ENCODE peak calls at places on chromosome 4, in nine cellular contexts. One of them, this sample, is unnamed.

GRCh38 chr4:183588691-183589090 is 70.3 kb downstream of the RWDD4 start:
- DNase-seq in NCI-H748 treated with DMSO at 0.1 percent for 48 hours: no peak
- DNase-seq in T-helper 17 cell: no peak
- DNase-seq in DMS153: no peak
- DNase-seq in KG1: no peak
- DNase-seq in naive B cell: no peak
- DNase-seq in NCI-H524: no peak
- DNase-seq in kidney epithelial cell: no peak
- DNase-seq in caudate nucleus: no peak
- DNase-seq in this sample: no peak

GRCh38 chr4:145732416-145732815 is 52.5 kb downstream of the C4orf51 start:
- DNase-seq in NCI-H748 treated with DMSO at 0.1 percent for 48 hours: no peak
- DNase-seq in T-helper 17 cell: no peak
- DNase-seq in DMS153: no peak
- DNase-seq in KG1: no peak
- DNase-seq in naive B cell: no peak
- DNase-seq in NCI-H524: no peak
- DNase-seq in kidney epithelial cell: no peak
- DNase-seq in caudate nucleus: no peak
- DNase-seq in this sample: no peak

GRCh38 chr4:86014599-86014998 is 345.3 kb downstream of the MAPK10 start:
- DNase-seq in NCI-H748 treated with DMSO at 0.1 percent for 48 hours: no peak
- DNase-seq in T-helper 17 cell: no peak
- DNase-seq in DMS153: no peak
- DNase-seq in KG1: no peak
- DNase-seq in naive B cell: peak
- DNase-seq in NCI-H524: peak
- DNase-seq in kidney epithelial cell: no peak
- DNase-seq in caudate nucleus: no peak
- DNase-seq in this sample: peak

GRCh38 chr4:187128226-187128625 is 404.6 kb upstream of the FAT1 start:
- DNase-seq in NCI-H748 treated with DMSO at 0.1 percent for 48 hours: no peak
- DNase-seq in T-helper 17 cell: no peak
- DNase-seq in DMS153: no peak
- DNase-seq in KG1: no peak
- DNase-seq in naive B cell: no peak
- DNase-seq in NCI-H524: no peak
- DNase-seq in kidney epithelial cell: peak
- DNase-seq in caudate nucleus: no peak
- DNase-seq in this sample: no peak

GRCh38 chr4:39279416-39279815 is 86.7 kb downstream of the RFC1 start:
- DNase-seq in NCI-H748 treated with DMSO at 0.1 percent for 48 hours: no peak
- DNase-seq in T-helper 17 cell: no peak
- DNase-seq in DMS153: no peak
- DNase-seq in KG1: no peak
- DNase-seq in naive B cell: no peak
- DNase-seq in NCI-H524: no peak
- DNase-seq in kidney epithelial cell: no peak
- DNase-seq in caudate nucleus: no peak
- DNase-seq in this sample: no peak

GRCh38 chr4:128682942-128683666 is 126.4 kb upstream of the JADE1 start:
- DNase-seq in NCI-H748 treated with DMSO at 0.1 percent for 48 hours: no peak
- DNase-seq in T-helper 17 cell: no peak
- DNase-seq in DMS153: no peak
- DNase-seq in KG1: no peak
- DNase-seq in naive B cell: no peak
- DNase-seq in NCI-H524: no peak
- DNase-seq in kidney epithelial cell: no peak
- DNase-seq in caudate nucleus: no peak
- DNase-seq in this sample: peak

GRCh38 chr4:108003964-108004630 is 14.4 kb downstream of the HADH start:
- DNase-seq in NCI-H748 treated with DMSO at 0.1 percent for 48 hours: no peak
- DNase-seq in T-helper 17 cell: no peak
- DNase-seq in DMS153: no peak
- DNase-seq in KG1: no peak
- DNase-seq in naive B cell: no peak
- DNase-seq in NCI-H524: no peak
- DNase-seq in kidney epithelial cell: no peak
- DNase-seq in caudate nucleus: no peak
- DNase-seq in this sample: no peak

GRCh38 chr4:5127556-5127955 is 76.3 kb downstream of the STK32B start:
- DNase-seq in NCI-H748 treated with DMSO at 0.1 percent for 48 hours: no peak
- DNase-seq in T-helper 17 cell: no peak
- DNase-seq in DMS153: no peak
- DNase-seq in KG1: no peak
- DNase-seq in naive B cell: no peak
- DNase-seq in NCI-H524: no peak
- DNase-seq in kidney epithelial cell: no peak
- DNase-seq in caudate nucleus: no peak
- DNase-seq in this sample: peak

GRCh38 chr4:151422862-151423261 is 13.9 kb downstream of the FHIP1A start:
- DNase-seq in NCI-H748 treated with DMSO at 0.1 percent for 48 hours: no peak
- DNase-seq in T-helper 17 cell: no peak
- DNase-seq in DMS153: no peak
- DNase-seq in KG1: no peak
- DNase-seq in naive B cell: no peak
- DNase-seq in NCI-H524: no peak
- DNase-seq in kidney epithelial cell: no peak
- DNase-seq in caudate nucleus: no peak
- DNase-seq in this sample: no peak

GRCh38 chr4:185394568-185395254 is 1.0 kb downstream of the LRP2BP start:
- DNase-seq in NCI-H748 treated with DMSO at 0.1 percent for 48 hours: no peak
- DNase-seq in T-helper 17 cell: no peak
- DNase-seq in DMS153: no peak
- DNase-seq in KG1: no peak
- DNase-seq in naive B cell: no peak
- DNase-seq in NCI-H524: no peak
- DNase-seq in kidney epithelial cell: no peak
- DNase-seq in caudate nucleus: no peak
- DNase-seq in this sample: peak

GRCh38 chr4:123092603-123093002 is 170.2 kb upstream of the NUDT6 start:
- DNase-seq in NCI-H748 treated with DMSO at 0.1 percent for 48 hours: no peak
- DNase-seq in T-helper 17 cell: no peak
- DNase-seq in DMS153: no peak
- DNase-seq in KG1: no peak
- DNase-seq in naive B cell: no peak
- DNase-seq in NCI-H524: no peak
- DNase-seq in kidney epithelial cell: no peak
- DNase-seq in caudate nucleus: no peak
- DNase-seq in this sample: no peak

GRCh38 chr4:4901877-4902276 is 42.4 kb downstream of the MSX1 start:
- DNase-seq in NCI-H748 treated with DMSO at 0.1 percent for 48 hours: no peak
- DNase-seq in T-helper 17 cell: no peak
- DNase-seq in DMS153: no peak
- DNase-seq in KG1: no peak
- DNase-seq in naive B cell: peak
- DNase-seq in NCI-H524: peak
- DNase-seq in kidney epithelial cell: no peak
- DNase-seq in caudate nucleus: no peak
- DNase-seq in this sample: peak

GRCh38 chr4:165464813-165465381 is 86.1 kb downstream of the CPE start:
- DNase-seq in NCI-H748 treated with DMSO at 0.1 percent for 48 hours: peak
- DNase-seq in T-helper 17 cell: no peak
- DNase-seq in DMS153: peak
- DNase-seq in KG1: peak
- DNase-seq in naive B cell: peak
- DNase-seq in NCI-H524: no peak
- DNase-seq in kidney epithelial cell: no peak
- DNase-seq in caudate nucleus: peak
- DNase-seq in this sample: peak

GRCh38 chr4:35725131-35725530 is 519.2 kb downstream of the ARAP2 start:
- DNase-seq in NCI-H748 treated with DMSO at 0.1 percent for 48 hours: no peak
- DNase-seq in T-helper 17 cell: no peak
- DNase-seq in DMS153: no peak
- DNase-seq in KG1: no peak
- DNase-seq in naive B cell: no peak
- DNase-seq in NCI-H524: no peak
- DNase-seq in kidney epithelial cell: no peak
- DNase-seq in caudate nucleus: no peak
- DNase-seq in this sample: no peak

This sample was measured in Karpas-422.